ENCODE peak calls at places on chromosomes 7 and 10, in five cellular contexts. Y is fibroblast of lung, A is H7, E is fibroblast of gingiva, X is HS-5. F is an unnamed sample.

GRCh38 chr7:155495440-155496248 is 37.7 kb downstream of the EN2 start:
- DNase-seq in X (no peak), E (no peak), A (peak), Y (no peak), F (no peak)

GRCh38 chr10:8035641-8036520 is 18.6 kb upstream of the GATA3 start:
- DNase-seq in E (no peak), Y (no peak), X (no peak), A (peak), F (no peak)

GRCh38 chr10:3482200-3482993 is 302.6 kb downstream of the KLF6 start:
- DNase-seq in X (peak), Y (peak), A (peak), E (peak), F (peak)

GRCh38 chr10:23439920-23440875 is 1.3 kb downstream of the OTUD1 start:
- DNase-seq in E (peak), Y (peak), A (peak), X (no peak), F (no peak)

GRCh38 chr10:96287392-96288105 is 16.2 kb upstream of the BLNK start:
- DNase-seq in E (peak), X (no peak), A (no peak), Y (peak), F (peak)

GRCh38 chr7:1156782-1157535 is 3.0 kb downstream of the ZFAND2A start:
- DNase-seq in Y (peak), A (no peak), E (peak), X (peak), F (peak)

GRCh38 chr10:58622286-58622685 is 109.6 kb downstream of the BICC1 start:
- DNase-seq in A (no peak), Y (peak), X (peak), E (peak), F (no peak)

GRCh38 chr7:129391546-129392211 is 42.6 kb upstream of the STRIP2 start:
- DNase-seq in E (no peak), X (no peak), Y (no peak), A (no peak), F (no peak)

GRCh38 chr10:71127019-71127534 is 85.3 kb upstream of the UNC5B start:
- DNase-seq in X (no peak), E (no peak), Y (no peak), A (peak), F (no peak)

GRCh38 chr10:63760034-63760707 is 239.0 kb downstream of the REEP3 start:
- DNase-seq in E (no peak), Y (no peak), A (no peak), X (no peak), F (no peak)

GRCh38 chr7:7103343-7104313 is 78.7 kb upstream of the C1GALT1 start:
- DNase-seq in E (peak), Y (peak), X (peak), A (peak), F (peak)

GRCh38 chr10:78408671-78409472 is 375.2 kb downstream of the RPS24 start:
- DNase-seq in X (no peak), Y (peak), A (peak), E (no peak), F (peak)

GRCh38 chr10:82609845-82610244 is 734.9 kb downstream of the NRG3 start:
- DNase-seq in X (no peak), A (no peak), Y (no peak), E (no peak), F (no peak)

GRCh38 chr7:134757938-134758337 is 21.5 kb upstream of the CALD1 start:
- DNase-seq in E (no peak), X (no peak), A (no peak), Y (peak), F (no peak)

GRCh38 chr10:89502556-89502955 is 32.8 kb downstream of the SLC16A12 start:
- DNase-seq in A (no peak), E (peak), Y (peak), X (peak), F (no peak)

GRCh38 chr7:69438584-69438983 is 159.7 kb upstream of the AUTS2 start:
- DNase-seq in X (no peak), E (no peak), A (no peak), Y (no peak), F (no peak)

GRCh38 chr10:127935115-127935561 is 28.2 kb downstream of the PTPRE start:
- DNase-seq in Y (peak), A (peak), X (no peak), E (peak), F (no peak)

GRCh38 chr7:22900101-22900500 is 77.5 kb upstream of the TOMM7 start:
- DNase-seq in X (no peak), Y (no peak), E (no peak), A (no peak), F (peak)

GRCh38 chr10:68792115-68792514 is 35.2 kb upstream of the STOX1 start:
- DNase-seq in X (no peak), E (peak), Y (no peak), A (no peak), F (no peak)

GRCh38 chr7:98075801-98076200 is 30.9 kb upstream of the LMTK2 start:
- DNase-seq in X (no peak), A (no peak), E (no peak), Y (no peak), F (no peak)